ENCODE peak calls at places on chromosomes 11 and 22, in nine cellular contexts. Y is PC-3, P is colonic mucosa, A is brain microvascular endothelial cell, N is cardiac muscle cell, C is GM06990, R is IMR-90, Q is cardiac fibroblast, H is PC-9. V is an unnamed sample.

GRCh38 chr11:74627381-74627780 is 35.0 kb downstream of the POLD3 start:
- DNase-seq in Y (no peak), P (no peak), A (no peak), N (no peak), C (no peak), R (no peak), Q (no peak), H (no peak), V (no peak)

GRCh38 chr22:37206118-37206840 is 6.0 kb downstream of the SSTR3 start:
- DNase-seq in Y (no peak), P (no peak), A (no peak), N (no peak), C (no peak), R (no peak), Q (no peak), H (no peak), V (no peak)

GRCh38 chr22:47163876-47164513 is 401.5 kb downstream of the TBC1D22A start:
- DNase-seq in Y (no peak), P (no peak), A (no peak), N (no peak), C (no peak), R (no peak), Q (no peak), H (no peak), V (no peak)

GRCh38 chr22:28904211-28904808 is 20.9 kb downstream of the ZNRF3 start:
- DNase-seq in Y (no peak), P (no peak), A (no peak), N (no peak), C (no peak), R (peak; percentile 66), Q (no peak), H (no peak), V (no peak)

GRCh38 chr11:127564803-127565202 is 564.2 kb upstream of the KIRREL3 start:
- DNase-seq in Y (peak; percentile 19), P (no peak), A (no peak), N (no peak), C (no peak), R (peak; percentile 0), Q (no peak), H (no peak), V (no peak)

GRCh38 chr11:71474771-71475483 is 21.9 kb downstream of the NADSYN1 start:
- DNase-seq in Y (no peak), P (no peak), A (no peak), N (no peak), C (no peak), R (no peak), Q (no peak), H (no peak), V (no peak)

GRCh38 chr11:12556788-12557384 is 117.3 kb upstream of the TEAD1 start:
- DNase-seq in Y (peak; percentile 63), P (peak; percentile 36), A (peak; percentile 81), N (peak; percentile 98), C (no peak), R (peak; percentile 96), Q (peak; percentile 98), H (no peak), V (no peak)

GRCh38 chr11:9153651-9154050 is 62.3 kb upstream of the SCUBE2 start:
- DNase-seq in Y (no peak), P (no peak), A (no peak), N (no peak), C (no peak), R (no peak), Q (no peak), H (no peak), V (no peak)

GRCh38 chr22:17084554-17085276 is at the start of gene IL17RA:
- DNase-seq in Y (peak; percentile 83), P (peak; percentile 95), A (peak; percentile 66), N (peak; percentile 91), C (peak; percentile 93), R (peak; percentile 84), Q (peak; percentile 90), H (peak; percentile 55), V (peak; percentile 97)

GRCh38 chr22:17086301-17086700 is 1.5 kb downstream of the IL17RA start:
- DNase-seq in Y (no peak), P (no peak), A (no peak), N (no peak), C (no peak), R (no peak), Q (no peak), H (no peak), V (no peak)

GRCh38 chr22:17085277-17086091 is 684 bp downstream of the IL17RA start:
- DNase-seq in Y (peak; percentile 6), P (peak; percentile 48), A (no peak), N (no peak), C (peak; percentile 49), R (no peak), Q (no peak), H (no peak), V (no peak)

GRCh38 chr22:17086750-17087149 is 1.9 kb downstream of the IL17RA start:
- DNase-seq in Y (no peak), P (no peak), A (no peak), N (no peak), C (no peak), R (no peak), Q (no peak), H (no peak), V (no peak)

DNA sequence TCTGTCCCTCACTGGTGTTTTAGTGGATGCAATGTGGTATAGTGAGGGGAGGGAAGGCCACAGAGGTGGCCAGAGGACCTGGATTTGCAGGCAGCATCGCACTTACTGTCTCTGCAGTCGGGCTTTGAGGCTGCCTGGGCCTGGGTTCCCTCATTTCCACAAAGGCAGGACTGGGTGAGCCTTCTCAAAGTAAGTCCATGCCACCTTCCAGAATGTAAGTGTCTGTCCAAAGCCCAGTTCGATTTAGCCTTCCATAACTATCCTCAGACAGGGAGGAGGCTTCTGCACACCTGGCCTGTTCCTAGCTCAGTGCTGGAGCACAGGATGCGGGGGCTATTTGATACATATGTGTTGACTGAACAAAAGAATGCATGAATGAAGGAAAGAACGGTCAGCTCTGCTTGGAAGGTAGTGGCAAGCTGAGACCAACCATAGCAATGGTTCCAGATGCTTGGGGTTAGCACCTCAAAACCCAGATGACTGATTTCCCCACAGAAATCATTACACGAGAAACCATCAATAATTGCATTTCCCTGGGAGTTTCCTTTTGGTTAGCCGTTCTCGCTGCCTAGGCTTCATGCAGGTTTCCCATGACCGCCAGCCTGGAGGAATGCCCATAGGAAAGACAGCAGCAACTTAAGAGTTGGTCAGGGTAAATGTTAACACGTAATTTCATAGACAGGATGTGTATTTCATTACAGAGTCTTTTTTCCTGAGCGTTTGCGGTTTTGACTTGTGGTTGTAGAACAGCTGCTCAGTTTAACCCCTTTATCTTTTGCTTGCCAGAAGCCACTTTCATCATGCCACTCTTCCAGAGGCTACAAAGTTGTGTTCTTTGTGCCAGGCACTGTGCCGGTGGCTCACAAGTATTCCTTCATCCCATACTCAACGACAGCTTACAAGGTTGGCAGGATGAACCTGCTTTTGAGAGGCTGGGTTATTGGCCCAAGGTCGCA is 2.7 kb downstream of the IL17RA start:
- DNase-seq in Y (no peak), P (no peak), A (peak; percentile 34), N (peak; percentile 83), C (peak; percentile 45), R (peak; percentile 91), Q (peak; percentile 55), H (no peak), V (no peak)
- H3K4me3 ChIP-seq in Y (no peak overlapping the region), P (no peak overlapping the region), A (no peak overlapping the region), N (no peak overlapping the region), C (no peak overlapping the region), R (no peak overlapping the region), Q (no peak overlapping the region), H (no peak overlapping the region), V (no peak overlapping the region)

GRCh38 chr22:32309585-32310251 is 47.9 kb upstream of the RFPL3 start:
- DNase-seq in Y (no peak), P (no peak), A (no peak), N (no peak), C (no peak), R (no peak), Q (no peak), H (no peak), V (no peak)

GRCh38 chr22:32307617-32308016 is 50.0 kb upstream of the RFPL3 start:
- DNase-seq in Y (no peak), P (no peak), A (no peak), N (no peak), C (no peak), R (no peak), Q (no peak), H (no peak), V (no peak)

GRCh38 chr22:32308191-32308590 is 49.5 kb upstream of the RFPL3 start:
- DNase-seq in Y (no peak), P (no peak), A (no peak), N (no peak), C (no peak), R (no peak), Q (no peak), H (no peak), V (no peak)

GRCh38 chr22:32310777-32311176 is 46.9 kb upstream of the RFPL3 start:
- DNase-seq in Y (no peak), P (no peak), A (no peak), N (no peak), C (no peak), R (no peak), Q (no peak), H (no peak), V (no peak)

GRCh38 chr22:32308934-32309333 is 48.7 kb upstream of the RFPL3 start:
- DNase-seq in Y (no peak), P (no peak), A (no peak), N (no peak), C (no peak), R (no peak), Q (no peak), H (no peak), V (no peak)
- H3K4me3 ChIP-seq in Y (no peak overlapping the region), P (no peak overlapping the region), A (no peak overlapping the region), N (no peak overlapping the region), C (no peak overlapping the region), R (no peak overlapping the region), Q (no peak overlapping the region), H (no peak overlapping the region), V (no peak overlapping the region)

GRCh38 chr11:85721191-85721590 is 35.2 kb upstream of the CCDC89 start:
- DNase-seq in Y (no peak), P (no peak), A (no peak), N (no peak), C (no peak), R (no peak), Q (no peak), H (no peak), V (no peak)

GRCh38 chr11:85718991-85719807 is 33.2 kb upstream of the CCDC89 start:
- DNase-seq in Y (peak; percentile 99), P (no peak), A (peak; percentile 93), N (peak; percentile 92), C (no peak), R (peak; percentile 100), Q (peak; percentile 91), H (peak; percentile 98), V (no peak)

GRCh38 chr11:85712953-85713352 is 27.0 kb upstream of the CCDC89 start:
- DNase-seq in Y (no peak), P (no peak), A (no peak), N (no peak), C (no peak), R (no peak), Q (no peak), H (no peak), V (no peak)

GRCh38 chr11:85718126-85718943 is 32.3 kb upstream of the CCDC89 start:
- DNase-seq in Y (no peak), P (no peak), A (no peak), N (no peak), C (no peak), R (peak; percentile 28), Q (no peak), H (no peak), V (no peak)

DNA sequence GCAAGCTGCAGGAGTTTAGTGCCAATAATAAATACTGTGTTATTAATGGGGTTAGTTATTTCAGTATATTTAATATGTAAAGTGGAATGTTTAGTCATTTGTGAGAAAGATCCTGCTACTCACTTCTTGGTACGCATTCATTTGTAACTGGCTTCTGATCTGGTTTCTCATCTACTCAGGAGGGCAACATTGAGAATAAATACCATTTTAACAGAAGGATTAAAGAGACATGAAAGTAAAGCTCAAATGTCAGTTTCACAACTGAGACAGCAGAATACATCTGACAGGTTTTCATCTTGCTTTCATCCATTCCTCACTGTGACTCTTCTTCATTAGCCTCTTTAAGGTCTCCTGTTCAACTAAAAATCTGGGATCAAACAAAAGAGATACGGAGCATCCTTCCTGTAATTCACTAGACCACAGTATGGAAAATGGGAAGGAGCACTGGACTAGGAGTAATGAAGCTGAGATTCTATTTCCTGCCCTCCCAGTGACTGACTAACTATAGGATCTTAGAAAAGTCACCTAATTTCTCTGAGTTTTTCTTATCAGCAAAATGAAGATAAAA is 31.4 kb upstream of the CCDC89 start:
- DNase-seq in Y (no peak), P (no peak), A (no peak), N (no peak), C (no peak), R (no peak), Q (no peak), H (peak; percentile 10), V (no peak)
- H3K4me3 ChIP-seq in Y (no peak overlapping the region), P (no peak overlapping the region), A (no peak overlapping the region), N (no peak overlapping the region), C (no peak overlapping the region), R (peak overlapping the region; percentile 52), Q (no peak overlapping the region), H (no peak overlapping the region), V (no peak overlapping the region)

DNA sequence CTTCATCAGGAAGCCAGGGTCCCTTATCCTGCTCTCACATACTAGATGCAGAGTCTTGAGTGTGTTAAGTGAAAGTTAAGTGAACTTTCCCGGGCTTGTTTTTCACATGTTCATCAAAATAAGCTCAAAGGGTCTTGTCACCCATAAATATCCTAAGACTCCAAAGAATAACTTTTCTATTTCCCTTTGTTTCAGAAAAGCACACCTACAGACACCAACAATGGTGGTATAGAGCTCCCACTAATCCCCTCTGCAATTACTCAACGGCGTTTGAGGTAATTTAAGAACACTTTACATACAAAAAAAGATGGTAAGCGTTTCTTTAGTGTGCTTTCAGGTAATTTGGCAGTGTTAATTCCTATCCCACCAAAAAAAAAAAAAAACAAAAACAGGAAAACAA is 2.5 kb downstream of the PRR14L start:
- DNase-seq in Y (no peak), P (no peak), A (no peak), N (no peak), C (no peak), R (no peak), Q (no peak), H (no peak), V (no peak)
- H3K4me3 ChIP-seq in Y (peak overlapping the region; percentile 100), P (no peak overlapping the region), A (no peak overlapping the region), N (no peak overlapping the region), C (no peak overlapping the region), R (no peak overlapping the region), Q (no peak overlapping the region), H (no peak overlapping the region), V (no peak overlapping the region)